ENCODE peak calls at places on chromosomes 4 and X, in seven cellular contexts. P, I, R, D, S, M and W are unnamed samples.

GRCh38 chrX:152905081-152905420 is 7.2 kb downstream of the ZNF185 start:
- DNase-seq in M (no peak), S (no peak), P (no peak), I (no peak), D (no peak), R (no peak), W (no peak)

GRCh38 chr4:187618701-187619278 is 376.8 kb upstream of the ZFP42 start:
- DNase-seq in P (no peak), S (peak; percentile 47), I (no peak), M (peak; percentile 74), R (no peak), D (no peak), W (peak; percentile 53)

GRCh38 chrX:16311671-16312070 is 144.4 kb downstream of the MAGEB17 start:
- DNase-seq in M (no peak), R (no peak), I (no peak), D (no peak), S (no peak), P (no peak), W (no peak)

GRCh38 chrX:50893466-50893865 is 17.1 kb upstream of the BMP15 start:
- DNase-seq in D (no peak), M (no peak), S (no peak), I (no peak), P (no peak), R (no peak), W (no peak)

GRCh38 chrX:81301877-81302276 is 100.0 kb downstream of the SH3BGRL start:
- DNase-seq in R (no peak), S (no peak), D (no peak), I (no peak), P (no peak), M (no peak), W (peak; percentile 2)

GRCh38 chrX:11381464-11381863 is 88.3 kb downstream of the AMELX start:
- DNase-seq in P (peak; percentile 31), D (peak; percentile 71), M (peak; percentile 83), I (no peak), R (no peak), S (peak; percentile 75), W (no peak)

GRCh38 chrX:9557508-9557907 is 92.7 kb downstream of the TBL1X start:
- DNase-seq in M (no peak), S (no peak), D (no peak), I (no peak), P (no peak), R (no peak), W (no peak)

GRCh38 chrX:130770615-130771014 is 132.4 kb downstream of the ENOX2 start:
- DNase-seq in S (peak; percentile 80), I (no peak), P (no peak), M (peak; percentile 44), D (no peak), R (no peak), W (peak; percentile 86)

GRCh38 chrX:136047001-136047642 is 61.9 kb downstream of the SLC9A6 start:
- DNase-seq in M (peak; percentile 42), I (no peak), R (no peak), D (no peak), S (peak; percentile 57), P (no peak), W (peak; percentile 34)

GRCh38 chr4:1154523-1155182 is 17.7 kb downstream of the SPON2 start:
- DNase-seq in M (no peak), D (peak; percentile 57), R (no peak), S (no peak), I (no peak), P (no peak), W (peak; percentile 24)

GRCh38 chrX:40065291-40066046 is 32.3 kb downstream of the BCOR start:
- DNase-seq in I (no peak), P (no peak), D (no peak), M (no peak), R (no peak), S (no peak), W (no peak)

GRCh38 chr4:188691811-188692210 is 552.6 kb downstream of the TRIML1 start:
- DNase-seq in M (peak; percentile 46), P (no peak), D (no peak), S (peak; percentile 54), I (no peak), R (no peak), W (no peak)

GRCh38 chrX:3663576-3664290 is 49.7 kb downstream of the PRKX start:
- DNase-seq in R (no peak), M (no peak), D (no peak), I (no peak), S (no peak), P (no peak), W (no peak)

GRCh38 chrX:130994671-130995070 is 63.5 kb upstream of the ARHGAP36 start:
- DNase-seq in I (no peak), R (no peak), D (no peak), P (peak; percentile 24), S (peak; percentile 37), M (peak; percentile 24), W (no peak)

GRCh38 chrX:82813671-82814078 is 694.4 kb upstream of the POU3F4 start:
- DNase-seq in M (peak; percentile 0), D (no peak), R (no peak), I (no peak), S (peak; percentile 93), P (no peak), W (peak; percentile 87)

GRCh38 chr4:38194202-38194601 is 234.0 kb downstream of the PTTG2 start:
- DNase-seq in P (no peak), I (no peak), S (no peak), D (no peak), M (no peak), R (no peak), W (no peak)

GRCh38 chr4:38193464-38193863 is 233.3 kb downstream of the PTTG2 start:
- DNase-seq in M (peak; percentile 71), P (no peak), D (no peak), I (no peak), S (no peak), R (no peak), W (no peak)

GRCh38 chr4:38195486-38195885 is 235.3 kb downstream of the PTTG2 start:
- DNase-seq in R (no peak), P (no peak), D (no peak), S (no peak), I (no peak), M (no peak), W (no peak)

GRCh38 chr4:38190717-38191178 is 230.6 kb downstream of the PTTG2 start:
- DNase-seq in M (peak; percentile 81), R (peak; percentile 47), I (no peak), S (peak; percentile 90), P (no peak), D (no peak), W (peak; percentile 76)

DNA sequence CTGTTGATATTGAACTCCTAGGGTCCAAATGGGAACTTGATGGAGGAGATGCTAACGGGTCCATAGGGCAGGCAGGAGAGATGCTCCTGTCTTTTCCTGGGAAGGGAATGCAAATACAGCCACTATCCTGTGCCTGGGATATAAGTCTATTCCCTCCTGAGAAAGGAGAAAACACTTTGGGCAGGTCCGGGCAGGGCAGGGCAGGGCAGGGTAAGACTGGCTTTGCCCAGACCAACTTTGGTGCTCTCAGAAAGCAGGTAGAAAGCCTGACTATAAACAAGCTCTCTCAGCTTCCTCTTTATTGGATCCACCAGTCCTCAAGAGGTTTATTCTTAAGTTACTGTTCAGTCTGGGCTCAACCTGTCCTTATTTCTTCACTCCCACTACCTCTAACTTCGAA is 232.3 kb downstream of the PTTG2 start:
- DNase-seq in D (no peak), M (no peak), S (no peak), I (no peak), P (no peak), R (no peak), W (no peak)
- H3K4me1 ChIP-seq in D (no peaks in the 10 kb centered on the region), M (peaks cover 25% of the 10 kb centered on the region), S (peaks cover 21% of the 10 kb centered on the region), I (peaks cover 28% of the 10 kb centered on the region), P (no peaks in the 10 kb centered on the region), R (peaks cover 25% of the 10 kb centered on the region), W (peaks cover 32% of the 10 kb centered on the region)

GRCh38 chr4:6277935-6278800 is 8.5 kb downstream of the WFS1 start:
- DNase-seq in I (no peak), R (no peak), P (no peak), S (no peak), D (no peak), M (no peak), W (no peak)
- H3K4me1 ChIP-seq in I (peaks cover 43% of the 10 kb centered on the region), R (peaks cover 100% of the 10 kb centered on the region), P (peaks cover 5% of the 10 kb centered on the region), S (peaks cover 15% of the 10 kb centered on the region), D (no peaks in the 10 kb centered on the region), M (peaks cover 31% of the 10 kb centered on the region), W (peaks cover 20% of the 10 kb centered on the region)

GRCh38 chrX:56794831-56795230 is 65.8 kb downstream of the NBDY start:
- DNase-seq in I (no peak), P (no peak), M (no peak), R (no peak), D (peak; percentile 21), S (no peak), W (no peak)

GRCh38 chrX:56793533-56794320 is 64.7 kb downstream of the NBDY start:
- DNase-seq in S (no peak), R (no peak), M (no peak), P (no peak), D (peak; percentile 57), I (no peak), W (no peak)

GRCh38 chrX:56794404-56794803 is 65.4 kb downstream of the NBDY start:
- DNase-seq in R (no peak), P (no peak), S (no peak), I (no peak), D (peak; percentile 29), M (no peak), W (no peak)

GRCh38 chrX:56796641-56797395 is 67.8 kb downstream of the NBDY start:
- DNase-seq in P (no peak), R (no peak), D (peak; percentile 4), M (no peak), I (no peak), S (no peak), W (no peak)

DNA sequence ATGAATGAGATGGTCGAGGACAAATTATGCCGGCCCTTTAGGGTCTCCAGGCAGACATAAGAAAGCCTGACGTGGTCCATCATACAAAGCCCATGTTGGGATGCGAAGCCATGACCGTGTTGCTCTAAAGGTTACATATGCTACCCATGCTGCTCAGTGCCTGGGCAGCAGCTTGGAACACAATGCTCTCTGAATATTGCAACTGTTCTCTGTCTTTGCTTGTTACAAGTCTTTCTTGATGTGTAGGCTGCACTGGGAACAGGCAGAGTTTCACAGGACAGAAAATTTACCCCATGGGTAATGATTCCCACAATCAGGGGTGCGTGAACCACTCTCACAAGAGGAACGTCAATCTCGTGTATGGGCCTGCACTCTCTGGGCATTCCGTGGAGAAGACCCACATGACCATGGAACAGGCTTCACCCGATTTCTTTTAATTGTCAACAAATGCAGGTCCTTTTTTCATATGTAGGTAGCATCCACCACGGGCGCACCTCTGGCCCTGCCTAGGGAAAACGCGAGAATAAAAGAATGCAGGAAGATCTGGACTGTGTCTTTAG is 66.3 kb downstream of the NBDY start:
- DNase-seq in M (no peak), S (no peak), D (peak; percentile 8), I (no peak), P (no peak), R (no peak), W (no peak)
- H3K4me1 ChIP-seq in M (peaks cover 5% of the 10 kb centered on the region), S (no peaks in the 10 kb centered on the region), D (no peaks in the 10 kb centered on the region), I (peaks cover 23% of the 10 kb centered on the region), P (no peaks in the 10 kb centered on the region), R (peaks cover 9% of the 10 kb centered on the region), W (no peaks in the 10 kb centered on the region)

GRCh38 chrX:69137371-69137881 is 27.8 kb downstream of the PJA1 start:
- DNase-seq in I (no peak), D (peak; percentile 72), S (peak; percentile 83), P (no peak), M (peak; percentile 41), R (no peak), W (peak; percentile 72)
- H3K4me1 ChIP-seq in I (peaks cover 4% of the 10 kb centered on the region), D (no peaks in the 10 kb centered on the region), S (peaks cover 4% of the 10 kb centered on the region), P (peaks cover 9% of the 10 kb centered on the region), M (peaks cover 31% of the 10 kb centered on the region), R (peaks cover 6% of the 10 kb centered on the region), W (peaks cover 7% of the 10 kb centered on the region)